ENCODE peak calls at places on chromosomes 12 and 14, in nine cellular contexts. Z is sigmoid colon, O is HepG2, Y is breast epithelium, N is esophagus muscularis mucosa, F is esophagus squamous epithelium, I is ovary, U is uterus, E is stomach. C is an unnamed sample.
A peak's percentile ranks its signal among the peaks of the same experiment; 100 is the strongest.

GRCh38 chr12:30691122-30691879 is 4.4 kb downstream of the IPO8 start:
- DNase-seq in O (peak; percentile 41), Z (peak; percentile 65), F (no peak), E (no peak), Y (no peak), I (peak; percentile 22), U (no peak), N (no peak), C (no peak)

GRCh38 chr12:14567311-14568195 is at the start of gene PLBD1:
- DNase-seq in F (no peak), O (no peak), Z (peak; percentile 85), Y (no peak), N (no peak), I (peak; percentile 31), U (peak; percentile 28), E (peak; percentile 77), C (no peak)

GRCh38 chr12:2844786-2845185 is 10.0 kb upstream of the NRIP2 start:
- DNase-seq in I (no peak), U (no peak), N (no peak), E (no peak), O (no peak), Z (no peak), Y (no peak), F (no peak), C (no peak)

GRCh38 chr14:49997991-49998390 is 105.1 kb downstream of the ARF6 start:
- DNase-seq in Y (no peak), O (no peak), F (no peak), Z (no peak), N (no peak), I (no peak), U (no peak), E (no peak), C (no peak)

GRCh38 chr14:65412881-65413738 is 580 bp downstream of the FUT8 start:
- DNase-seq in F (no peak), Y (no peak), Z (peak; percentile 86), O (peak; percentile 17), E (peak; percentile 74), U (peak; percentile 49), N (peak; percentile 92), I (peak; percentile 10), C (peak; percentile 88)

GRCh38 chr12:131869871-131870418 is 24.5 kb upstream of the ULK1 start:
- DNase-seq in O (no peak), Y (no peak), U (no peak), Z (no peak), N (no peak), F (no peak), E (no peak), I (no peak), C (no peak)

GRCh38 chr12:119843100-119843499 is 34.0 kb downstream of the CIT start:
- DNase-seq in Z (no peak), U (no peak), N (no peak), Y (no peak), I (no peak), E (no peak), O (no peak), F (no peak), C (no peak)

GRCh38 chr12:72632286-72632685 is 360.1 kb downstream of the TRHDE start:
- DNase-seq in O (no peak), U (no peak), F (no peak), E (no peak), I (no peak), N (no peak), Z (no peak), Y (no peak), C (no peak)

DNA sequence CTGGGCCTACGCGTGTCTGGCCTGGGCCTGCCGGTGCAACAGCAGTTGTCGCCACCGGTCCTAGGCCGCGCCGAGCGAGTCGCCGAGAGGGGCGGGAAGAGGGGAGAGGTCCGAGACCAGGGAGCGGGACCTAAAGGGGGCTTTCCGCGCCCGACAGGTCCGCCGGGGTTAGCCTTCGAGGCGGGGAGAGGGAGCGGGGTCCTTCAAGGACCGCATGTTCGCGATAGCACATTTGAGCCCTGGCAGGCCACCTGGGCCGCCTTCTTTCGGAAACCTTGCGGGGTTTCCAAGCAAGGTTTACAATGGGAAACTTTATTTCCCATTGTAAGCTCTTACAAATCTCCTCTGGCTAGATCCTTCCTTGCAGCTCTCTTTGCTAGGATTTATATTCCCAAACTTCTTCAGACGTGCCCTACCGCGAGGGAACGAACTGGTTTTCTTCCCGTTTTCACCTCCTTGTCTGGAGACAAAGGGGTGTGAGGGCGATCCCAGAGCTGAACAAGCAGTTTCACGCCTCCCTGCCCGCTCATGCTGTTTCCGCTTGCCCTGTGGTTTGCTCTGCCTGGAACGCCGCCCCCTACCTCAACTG is 6.8 kb downstream of the SIX6 start:
- DNase-seq in Y (no peak), I (no peak), U (no peak), E (no peak), Z (no peak), F (no peak), N (no peak), O (no peak), C (no peak)
- H3K27me3 ChIP-seq in Y (peaks cover 65% of the 10 kb centered on the region), I (no peaks in the 10 kb centered on the region), U (peaks cover 38% of the 10 kb centered on the region), E (peaks cover 62% of the 10 kb centered on the region), Z (peaks cover 40% of the 10 kb centered on the region), F (peaks cover 29% of the 10 kb centered on the region), N (peaks cover 58% of the 10 kb centered on the region), O (peaks cover 35% of the 10 kb centered on the region), C (peaks cover 10% of the 10 kb centered on the region)

GRCh38 chr12:49865782-49866135 is 22.9 kb upstream of the BCDIN3D start:
- DNase-seq in Y (peak; percentile 1), U (no peak), O (no peak), I (no peak), F (no peak), N (no peak), Z (no peak), E (no peak), C (no peak)
- H3K36me3 ChIP-seq in Y (no peaks in the 10 kb centered on the region), U (no peaks in the 10 kb centered on the region), O (no peaks in the 10 kb centered on the region), I (no peaks in the 10 kb centered on the region), F (no peaks in the 10 kb centered on the region), N (no peaks in the 10 kb centered on the region), Z (no peaks in the 10 kb centered on the region), E (no peaks in the 10 kb centered on the region), C (no peaks in the 10 kb centered on the region)

GRCh38 chr12:21647179-21647578 is 10.5 kb downstream of the LDHB start:
- DNase-seq in O (no peak), Z (no peak), I (no peak), E (no peak), N (no peak), Y (no peak), F (no peak), U (no peak), C (no peak)
- TF ChIP-seq POLR2A in O (no peak), Z (no peak), I (no peak), E (no peak), N (no peak), Y (no peak), F (no peak), U (no peak), C (no peak)

GRCh38 chr12:106950591-106950990 is 5.1 kb upstream of the TMEM263 start:
- DNase-seq in N (no peak), I (no peak), O (no peak), Y (no peak), U (no peak), F (no peak), Z (no peak), E (no peak), C (no peak)
- H3K27me3 ChIP-seq in N (no peaks in the 10 kb centered on the region), I (no peaks in the 10 kb centered on the region), O (peaks cover 6% of the 10 kb centered on the region), Y (no peaks in the 10 kb centered on the region), U (no peaks in the 10 kb centered on the region), F (no peaks in the 10 kb centered on the region), Z (no peaks in the 10 kb centered on the region), E (no peaks in the 10 kb centered on the region), C (no peaks in the 10 kb centered on the region)

GRCh38 chr12:6533653-6534157 is 612 bp upstream of the GAPDH start:
- DNase-seq in Y (no peak), Z (peak; percentile 90), I (peak; percentile 77), O (peak; percentile 86), F (no peak), N (peak; percentile 95), U (peak; percentile 73), E (peak; percentile 54), C (no peak)
- H3K36me3 ChIP-seq in Y (no peaks in the 10 kb centered on the region), Z (peaks cover 40% of the 10 kb centered on the region), I (no peaks in the 10 kb centered on the region), O (peaks cover 59% of the 10 kb centered on the region), F (peaks cover 38% of the 10 kb centered on the region), N (peaks cover 51% of the 10 kb centered on the region), U (no peaks in the 10 kb centered on the region), E (peaks cover 61% of the 10 kb centered on the region), C (peaks cover 2% of the 10 kb centered on the region)

GRCh38 chr12:4269279-4269991 is 4.1 kb upstream of the CCND2 start:
- DNase-seq in I (peak; percentile 77), E (peak; percentile 68), Z (peak; percentile 95), U (peak; percentile 91), Y (peak; percentile 67), F (no peak), N (no peak), O (no peak), C (no peak)
- TF ChIP-seq POLR2A in I (peak; percentile 30), E (no peak), Z (no peak), U (peak; percentile 83), Y (no peak), F (no peak), N (peak; percentile 63), O (no peak), C (no peak)

GRCh38 chr12:52648012-52648550 is 3.9 kb downstream of the KRT2 start:
- DNase-seq in F (no peak), N (peak; percentile 86), Z (no peak), Y (no peak), O (no peak), U (no peak), I (no peak), E (no peak), C (peak; percentile 69)
- H3K27me3 ChIP-seq in F (no peaks in the 10 kb centered on the region), N (no peaks in the 10 kb centered on the region), Z (no peaks in the 10 kb centered on the region), Y (no peaks in the 10 kb centered on the region), O (peaks cover 53% of the 10 kb centered on the region), U (no peaks in the 10 kb centered on the region), I (no peaks in the 10 kb centered on the region), E (no peaks in the 10 kb centered on the region), C (no peaks in the 10 kb centered on the region)

GRCh38 chr14:67785270-67786109 is 30.9 kb downstream of the ZFYVE26 start:
- DNase-seq in E (no peak), N (no peak), I (no peak), U (no peak), Z (no peak), O (no peak), F (no peak), Y (no peak), C (no peak)
- H3K36me3 ChIP-seq in E (peaks cover 100% of the 10 kb centered on the region), N (peaks cover 100% of the 10 kb centered on the region), I (no peaks in the 10 kb centered on the region), U (no peaks in the 10 kb centered on the region), Z (peaks cover 87% of the 10 kb centered on the region), O (peaks cover 66% of the 10 kb centered on the region), F (peaks cover 53% of the 10 kb centered on the region), Y (peaks cover 27% of the 10 kb centered on the region), C (no peaks in the 10 kb centered on the region)

GRCh38 chr12:9364224-9365176 is 156.3 kb upstream of the PZP start:
- DNase-seq in Y (no peak), Z (no peak), U (no peak), O (peak; percentile 46), E (no peak), N (peak; percentile 81), F (no peak), I (no peak), C (no peak)
- TF ChIP-seq POLR2A in Y (no peak), Z (no peak), U (no peak), O (no peak), E (no peak), N (no peak), F (no peak), I (no peak), C (no peak)

DNA sequence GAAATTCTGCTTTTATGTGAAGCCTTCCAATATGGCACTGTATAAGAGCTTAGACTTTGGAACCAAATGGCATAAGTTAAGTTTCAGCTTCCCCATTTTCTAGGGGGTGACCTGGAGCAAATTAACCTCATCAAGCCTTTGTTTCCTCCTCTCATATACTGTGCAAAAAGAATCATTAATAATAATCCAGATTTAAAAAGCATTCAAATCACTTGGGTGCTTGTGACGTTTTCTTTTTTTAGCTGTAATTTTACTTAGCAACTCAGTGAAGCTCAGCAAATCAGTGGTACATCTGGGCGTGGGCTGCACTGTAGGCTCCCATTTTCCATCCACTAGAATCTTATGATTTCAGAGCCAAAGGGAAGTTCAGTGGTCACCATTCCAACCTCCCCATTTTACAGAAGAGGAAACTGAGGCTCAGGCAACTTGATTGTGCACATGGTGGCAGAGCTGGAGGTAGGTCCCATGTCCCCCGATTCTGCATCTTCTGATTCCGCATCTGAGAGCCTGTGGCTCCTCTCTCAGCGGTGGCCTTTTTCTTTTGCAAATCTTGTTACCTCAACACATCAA is 131.2 kb downstream of the SNAPC1 start:
- DNase-seq in Y (no peak), O (no peak), U (no peak), F (no peak), I (no peak), Z (no peak), N (no peak), E (no peak), C (no peak)
- H3K27me3 ChIP-seq in Y (peaks cover 5% of the 10 kb centered on the region), O (no peaks in the 10 kb centered on the region), U (no peaks in the 10 kb centered on the region), F (no peaks in the 10 kb centered on the region), I (no peaks in the 10 kb centered on the region), Z (no peaks in the 10 kb centered on the region), N (no peaks in the 10 kb centered on the region), E (no peaks in the 10 kb centered on the region), C (no peaks in the 10 kb centered on the region)